ENCODE peak calls at places on chromosomes 11 and 22, in seven cellular contexts. J, U, S, C, M, V and Y are unnamed samples. For H3K4me1, the result is how much of the 10 kb centered on the place peaks cover.

GRCh38 chr11:134949121-134949591 is 537.1 kb upstream of the B3GAT1 start:
- DNase-seq in M (peak), J (peak), U (no peak), V (no peak), C (peak), S (no peak), Y (no peak)

GRCh38 chr22:37284126-37284806 is 2.0 kb downstream of the CYTH4 start:
- DNase-seq in U (no peak), M (no peak), C (no peak), S (no peak), J (no peak), V (no peak), Y (no peak)

GRCh38 chr11:118572914-118573550 is 823 bp downstream of the ARCN1 start:
- DNase-seq in V (no peak), J (no peak), U (peak), S (peak), C (peak), M (no peak), Y (no peak)

GRCh38 chr11:16605440-16605970 is 132.9 kb upstream of the C11orf58 start:
- DNase-seq in U (no peak), V (peak), S (peak), M (peak), J (peak), C (peak), Y (no peak)

GRCh38 chr11:133277886-133278285 is 254.4 kb downstream of the OPCML start:
- DNase-seq in C (no peak), J (no peak), S (no peak), V (no peak), U (no peak), M (no peak), Y (no peak)

GRCh38 chr11:57667715-57668466 is at the start of gene ZDHHC5:
- DNase-seq in S (peak), M (peak), U (peak), J (peak), C (peak), V (peak), Y (peak)

GRCh38 chr22:47589271-47590250 is 827.1 kb downstream of the TBC1D22A start:
- DNase-seq in C (no peak), U (no peak), V (no peak), S (no peak), J (peak), M (no peak), Y (no peak)

GRCh38 chr11:3920148-3920852 is 64.8 kb downstream of the STIM1 start:
- DNase-seq in S (no peak), C (peak), M (no peak), J (peak), U (peak), V (peak), Y (no peak)

GRCh38 chr22:26276530-26277200 is 107.4 kb downstream of the SEZ6L start:
- DNase-seq in M (no peak), S (peak), C (no peak), U (no peak), V (no peak), J (no peak), Y (no peak)

GRCh38 chr22:18970180-18970947 is 34.3 kb upstream of the PRODH start:
- DNase-seq in C (no peak), U (no peak), V (no peak), M (no peak), S (peak), J (peak), Y (no peak)

GRCh38 chr22:32558681-32559355 is 84.2 kb downstream of the FBXO7 start:
- DNase-seq in M (peak), V (peak), U (no peak), J (peak), S (no peak), C (peak), Y (no peak)

GRCh38 chr11:76159303-76159937 is 46.9 kb downstream of the WNT11 start:
- DNase-seq in C (no peak), S (no peak), U (no peak), V (peak), J (no peak), M (no peak), Y (no peak)

GRCh38 chr11:2666828-2667570 is 32.8 kb downstream of the KCNQ1OT1 start:
- DNase-seq in M (no peak), V (no peak), S (no peak), J (peak), C (no peak), U (no peak), Y (no peak)

GRCh38 chr11:38543951-38544350 is 1945.9 kb upstream of the RAG2 start:
- DNase-seq in C (no peak), S (no peak), M (no peak), V (no peak), J (no peak), U (no peak), Y (no peak)

GRCh38 chr11:61917357-61918109 is at the start of gene RAB3IL1:
- DNase-seq in V (peak), C (no peak), M (peak), S (peak), J (peak), U (no peak), Y (no peak)

GRCh38 chr11:82105331-82105992 is 628.2 kb downstream of the FAM181B start:
- DNase-seq in J (no peak), M (no peak), C (no peak), S (no peak), U (no peak), V (no peak), Y (no peak)

GRCh38 chr11:73175551-73176144 is 33.5 kb upstream of the FCHSD2 start:
- DNase-seq in V (peak), M (peak), J (peak), S (no peak), C (no peak), U (no peak), Y (no peak)

GRCh38 chr11:16924462-16924825 is 89.8 kb downstream of the PLEKHA7 start:
- DNase-seq in S (no peak), J (no peak), C (no peak), M (no peak), U (no peak), V (no peak), Y (no peak)

GRCh38 chr22:46659059-46659790 is 39.0 kb downstream of the GRAMD4 start:
- DNase-seq in C (no peak), U (no peak), M (no peak), V (no peak), S (no peak), J (no peak), Y (no peak)

GRCh38 chr22:45903355-45904149 is 73.4 kb downstream of the WNT7B start:
- DNase-seq in V (peak), C (peak), M (peak), S (no peak), U (no peak), J (no peak), Y (no peak)

GRCh38 chr22:29787371-29787980 is 20.3 kb downstream of the UQCR10 start:
- DNase-seq in U (no peak), V (no peak), S (no peak), M (no peak), C (no peak), J (no peak), Y (no peak)

GRCh38 chr11:75797116-75797515 is 17.9 kb upstream of the UVRAG start:
- DNase-seq in J (no peak), C (no peak), V (no peak), U (no peak), S (no peak), M (no peak), Y (no peak)

GRCh38 chr11:35178067-35178805 is 39.3 kb downstream of the CD44 start:
- DNase-seq in V (no peak), C (no peak), J (no peak), U (no peak), S (no peak), M (no peak), Y (no peak)
- H3K27ac ChIP-seq in V (no peak), C (peak), J (no peak), U (peak), S (no peak), M (no peak), Y (peak)

GRCh38 chr22:38490915-38491314 is 15.2 kb downstream of the DDX17 start:
- DNase-seq in J (no peak), C (peak), M (peak), V (peak), U (no peak), S (no peak), Y (no peak)

GRCh38 chr22:38494498-38494897 is 11.6 kb downstream of the DDX17 start:
- DNase-seq in U (no peak), V (no peak), J (no peak), M (no peak), C (peak), S (no peak), Y (no peak)

GRCh38 chr22:38491707-38492348 is 14.3 kb downstream of the DDX17 start:
- DNase-seq in J (no peak), V (no peak), U (no peak), M (no peak), C (peak), S (no peak), Y (no peak)

GRCh38 chr22:38497869-38498268 is 8.2 kb downstream of the DDX17 start:
- DNase-seq in V (no peak), J (no peak), M (no peak), U (no peak), S (no peak), C (no peak), Y (no peak)

GRCh38 chr22:38494939-38495338 is 11.2 kb downstream of the DDX17 start:
- DNase-seq in S (no peak), M (no peak), C (no peak), U (no peak), V (no peak), J (no peak), Y (no peak)
- TF ChIP-seq CTCF in S (peak), M (no peak), C (no peak), U (no peak), V (no peak), J (no peak), Y (no peak)

GRCh38 chr11:74206746-74207145 is 35.7 kb downstream of the PPME1 start:
- DNase-seq in M (no peak), V (no peak), U (no peak), S (no peak), J (no peak), C (no peak), Y (no peak)
- H3K4me1 ChIP-seq in M (under half), V (under half), U (under half), S (under half), J (under half), C (under half), Y (under half)

DNA sequence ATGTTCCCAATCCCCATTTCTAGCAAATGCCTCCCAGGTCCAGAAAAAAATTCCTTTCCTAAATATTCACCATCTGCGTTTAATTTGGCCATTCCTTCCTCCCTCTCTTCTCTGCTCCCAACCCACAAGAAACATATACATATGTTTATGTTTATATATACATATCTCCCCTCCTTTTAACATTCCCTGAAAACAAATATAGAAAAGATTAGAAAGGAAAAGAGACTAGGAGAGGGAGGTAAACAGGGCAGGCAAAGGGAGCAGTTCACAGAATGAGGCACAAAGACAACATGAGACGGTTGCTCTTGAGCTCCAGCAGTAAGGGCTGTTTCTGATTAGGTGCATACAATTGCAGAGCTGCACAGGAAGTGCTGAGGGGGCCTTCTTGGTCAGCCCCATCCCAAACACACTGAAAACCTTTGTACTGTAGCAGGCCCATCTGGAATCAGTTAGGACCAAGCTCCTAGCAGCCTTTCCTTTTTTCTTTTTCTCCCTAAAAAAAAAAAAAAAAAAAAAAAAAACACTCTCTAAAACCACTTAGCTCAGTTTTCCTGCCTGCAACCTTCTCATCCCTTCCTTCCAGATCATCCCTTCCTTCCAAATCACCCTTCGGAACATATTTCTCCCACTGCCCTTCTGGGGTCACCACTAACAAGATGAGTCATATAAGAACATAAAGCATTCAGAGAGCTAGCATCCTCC is 57.1 kb downstream of the RBFOX2 start:
- DNase-seq in U (no peak), V (no peak), J (no peak), C (peak), M (no peak), S (no peak), Y (no peak)
- H3K27ac ChIP-seq in U (no peak), V (peak), J (no peak), C (peak), M (no peak), S (no peak), Y (peak)

GRCh38 chr11:65741185-65741584 is 20.6 kb upstream of the RNASEH2C start:
- DNase-seq in U (no peak), J (no peak), C (no peak), V (no peak), S (no peak), M (no peak), Y (no peak)

GRCh38 chr11:65742353-65742752 is 21.8 kb upstream of the RNASEH2C start:
- DNase-seq in M (no peak), S (no peak), C (no peak), V (no peak), J (no peak), U (no peak), Y (no peak)

GRCh38 chr11:65739022-65739421 is 18.4 kb upstream of the RNASEH2C start:
- DNase-seq in C (no peak), U (no peak), J (no peak), V (no peak), S (no peak), M (no peak), Y (no peak)

DNA sequence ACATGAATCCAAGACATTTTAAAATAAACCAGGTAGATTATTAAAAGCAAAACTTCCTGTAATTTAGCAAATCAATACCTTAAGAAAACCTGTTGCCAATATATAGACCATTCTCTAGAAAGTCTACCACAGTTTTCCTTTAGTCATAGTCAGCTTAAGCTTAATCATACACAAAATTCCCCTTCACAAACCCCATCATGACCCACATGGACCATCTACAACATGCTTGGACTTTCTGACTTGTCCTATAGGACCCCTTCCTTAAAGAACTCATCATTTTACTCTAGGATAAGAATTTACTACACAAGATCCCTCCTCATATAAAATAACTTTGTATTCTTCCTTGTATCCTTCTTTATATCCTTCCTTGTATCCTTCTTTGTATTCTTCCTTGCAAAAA is 16.2 kb upstream of the RNASEH2C start:
- DNase-seq in S (no peak), U (no peak), J (no peak), M (no peak), C (no peak), V (no peak), Y (no peak)
- TF ChIP-seq CTCF in S (no peak), U (no peak), J (no peak), M (no peak), C (no peak), V (no peak), Y (no peak)

DNA sequence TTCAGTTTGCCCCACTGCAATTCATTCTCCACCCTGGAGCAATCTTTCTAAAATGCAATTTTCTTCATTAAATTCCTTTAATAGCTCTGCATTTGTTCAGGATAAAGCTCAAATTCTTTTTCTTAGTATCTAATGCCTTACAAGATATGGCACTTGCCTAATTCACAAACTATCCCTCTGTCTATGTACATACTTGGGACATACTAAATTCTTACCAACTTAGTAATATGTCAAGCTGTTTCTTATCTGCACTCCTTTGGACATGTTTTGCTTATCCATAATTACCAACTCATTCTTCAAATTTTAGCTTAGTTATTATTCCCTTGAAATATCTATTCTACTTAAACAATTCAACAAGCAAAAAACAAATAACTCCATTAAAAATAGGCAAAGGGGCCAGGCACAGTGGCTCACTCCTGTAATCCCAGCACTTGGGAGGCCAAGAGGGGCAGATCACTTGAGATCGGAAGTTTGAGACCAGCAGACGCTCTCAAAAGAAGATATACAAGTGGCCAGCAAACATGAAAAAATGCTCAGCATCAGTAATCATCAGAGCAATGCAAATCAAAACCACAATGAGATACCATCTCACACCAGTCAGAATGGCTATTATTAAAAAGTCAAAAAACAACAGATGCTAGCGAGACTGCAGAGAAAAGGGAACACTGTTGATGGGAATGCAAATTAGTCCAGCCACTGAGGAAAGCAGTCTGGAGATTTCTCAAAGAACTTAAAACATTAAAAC is 96.9 kb downstream of the FAM76B start:
- DNase-seq in V (no peak), M (no peak), S (no peak), C (peak), J (no peak), U (no peak), Y (no peak)
- H3K4me1 ChIP-seq in V (under half), M (under half), S (under half), C (under half), J (under half), U (under half), Y (under half)

DNA sequence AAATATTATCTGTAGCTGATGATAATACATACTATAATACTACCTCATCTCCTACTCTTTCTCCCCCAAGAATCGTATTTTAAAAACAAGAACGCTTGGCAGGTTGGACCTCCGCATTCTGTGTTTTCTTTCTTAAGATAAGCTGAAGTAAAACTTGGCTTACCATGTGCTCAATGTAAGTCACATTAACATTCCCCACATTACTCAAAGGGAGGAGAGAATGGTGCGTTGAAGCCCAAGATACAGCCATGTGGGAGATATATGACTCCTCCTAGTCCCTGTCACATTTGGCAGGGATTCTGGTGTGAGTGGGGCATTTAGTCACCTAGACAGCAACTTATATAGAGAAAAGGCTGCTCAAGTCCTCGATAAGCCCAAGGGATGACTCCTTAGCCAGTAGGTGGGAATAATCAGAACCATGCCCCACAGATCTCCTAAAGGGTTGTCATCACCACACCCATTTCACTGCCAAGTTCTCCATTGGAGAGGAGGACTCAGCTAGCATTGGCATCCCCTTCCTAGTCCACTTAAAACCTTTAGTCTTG is 4.6 kb downstream of the PRSS23 start:
- DNase-seq in J (no peak), U (no peak), C (no peak), S (no peak), V (no peak), M (no peak), Y (no peak)
- H3K27ac ChIP-seq in J (no peak), U (no peak), C (no peak), S (no peak), V (peak), M (no peak), Y (no peak)

GRCh38 chr11:77524539-77524938 is 50.6 kb upstream of the PAK1 start:
- DNase-seq in C (no peak), V (no peak), S (no peak), U (no peak), J (no peak), M (no peak), Y (no peak)
- TF ChIP-seq CTCF in C (no peak), V (no peak), S (peak), U (no peak), J (no peak), M (no peak), Y (no peak)